ENCODE peak calls at places on chromosomes 16 and 17, in seven cellular contexts. K is cardiac fibroblast, X is mucosa of descending colon, D is WERI-Rb-1, J is PC-9, I is OCI-LY7, Z is left ventricle myocardium inferior. N is an unnamed sample.

GRCh38 chr17:48618366-48618896 is 3.3 kb upstream of the HOXB8 start:
- DNase-seq in K (peak; percentile 83), X (peak; percentile 94), D (peak; percentile 88), J (peak; percentile 73), I (peak; percentile 76), Z (peak; percentile 84), N (peak; percentile 88)

GRCh38 chr16:19432429-19432828 is 14.7 kb downstream of the TMC5 start:
- DNase-seq in K (peak; percentile 3), X (peak; percentile 78), D (no peak), J (peak; percentile 98), I (no peak), Z (no peak), N (no peak)

GRCh38 chr17:61680921-61681320 is 89.9 kb upstream of the NACA2 start:
- DNase-seq in K (no peak), X (no peak), D (no peak), J (no peak), I (no peak), Z (no peak), N (no peak)

GRCh38 chr17:3710951-3711383 is 12.7 kb upstream of the HASPIN start:
- DNase-seq in K (peak; percentile 82), X (peak; percentile 42), D (no peak), J (peak; percentile 81), I (peak; percentile 96), Z (no peak), N (no peak)

GRCh38 chr16:79685871-79686270 is 85.3 kb upstream of the MAF start:
- DNase-seq in K (no peak), X (no peak), D (no peak), J (no peak), I (no peak), Z (no peak), N (no peak)

GRCh38 chr16:81907681-81908080 is 103.6 kb downstream of the SDR42E1 start:
- DNase-seq in K (no peak), X (no peak), D (no peak), J (no peak), I (no peak), Z (no peak), N (no peak)

GRCh38 chr16:50436271-50436670 is 67.5 kb upstream of the BRD7 start:
- DNase-seq in K (no peak), X (no peak), D (no peak), J (no peak), I (no peak), Z (no peak), N (no peak)

GRCh38 chr17:60640503-60640902 is 37.1 kb upstream of the BCAS3 start:
- DNase-seq in K (peak; percentile 35), X (no peak), D (no peak), J (peak; percentile 35), I (no peak), Z (no peak), N (no peak)

GRCh38 chr16:27430923-27431484 is 29.0 kb downstream of the IL21R start:
- DNase-seq in K (peak; percentile 32), X (no peak), D (no peak), J (no peak), I (peak; percentile 70), Z (no peak), N (no peak)

GRCh38 chr17:37841232-37841631 is 83.0 kb upstream of the TBC1D3K start:
- DNase-seq in K (no peak), X (no peak), D (no peak), J (no peak), I (no peak), Z (no peak), N (no peak)

GRCh38 chr17:51833045-51833444 is 325.5 kb downstream of the CA10 start:
- DNase-seq in K (no peak), X (no peak), D (no peak), J (no peak), I (no peak), Z (no peak), N (no peak)

GRCh38 chr17:39548494-39548893 is 59.2 kb downstream of the NEUROD2 start:
- DNase-seq in K (peak; percentile 24), X (peak; percentile 7), D (no peak), J (no peak), I (no peak), Z (peak; percentile 44), N (no peak)
- TF ChIP-seq CTCF in K (no peak), X (no peak), D (no peak), J (no peak), I (no peak), Z (no peak), N (no peak)

DNA sequence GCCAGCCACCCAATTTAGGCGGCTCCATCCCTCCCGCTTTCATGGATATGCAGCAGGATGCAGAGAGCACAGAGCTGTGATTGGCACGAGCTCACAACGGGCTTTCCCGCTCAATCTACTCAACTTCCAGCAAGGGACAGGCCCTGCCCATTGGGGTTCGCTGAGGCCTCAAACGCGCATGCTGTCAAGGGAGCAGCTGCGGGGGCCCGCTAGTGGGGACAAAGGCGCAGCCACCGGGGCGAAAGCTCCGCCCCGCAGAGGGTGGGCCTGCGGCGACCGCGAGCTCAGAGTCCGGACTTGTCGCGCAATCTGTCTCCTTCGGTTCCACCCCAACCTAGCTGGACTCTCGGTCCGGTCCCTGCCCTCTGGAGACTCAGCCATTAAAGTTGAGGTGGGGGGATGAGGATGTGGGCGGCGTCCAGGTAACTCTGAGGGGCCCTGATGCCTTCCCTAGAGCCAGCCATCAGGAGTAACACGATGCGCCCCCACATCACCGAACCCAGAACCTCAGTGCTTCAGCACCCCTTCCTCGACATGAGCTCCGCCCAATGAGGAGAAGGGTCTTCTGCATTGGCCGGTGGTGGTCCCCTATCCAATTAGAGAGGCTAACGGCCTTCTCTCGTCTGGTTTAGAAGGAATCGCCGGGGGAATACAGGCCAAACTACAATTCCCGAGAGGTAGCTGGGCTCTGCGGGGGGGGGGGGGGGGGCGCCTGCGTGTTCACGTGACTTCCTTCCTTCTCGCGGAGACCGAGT is 489 bp upstream of the NFATC3 start:
- DNase-seq in K (peak; percentile 59), X (peak; percentile 88), D (peak; percentile 97), J (no peak), I (peak; percentile 93), Z (peak; percentile 92), N (peak; percentile 83)
- TF ChIP-seq CTCF in K (no peak), X (no peak), D (peak; percentile 38), J (no peak), I (peak; percentile 48), Z (peak; percentile 50), N (no peak)

DNA sequence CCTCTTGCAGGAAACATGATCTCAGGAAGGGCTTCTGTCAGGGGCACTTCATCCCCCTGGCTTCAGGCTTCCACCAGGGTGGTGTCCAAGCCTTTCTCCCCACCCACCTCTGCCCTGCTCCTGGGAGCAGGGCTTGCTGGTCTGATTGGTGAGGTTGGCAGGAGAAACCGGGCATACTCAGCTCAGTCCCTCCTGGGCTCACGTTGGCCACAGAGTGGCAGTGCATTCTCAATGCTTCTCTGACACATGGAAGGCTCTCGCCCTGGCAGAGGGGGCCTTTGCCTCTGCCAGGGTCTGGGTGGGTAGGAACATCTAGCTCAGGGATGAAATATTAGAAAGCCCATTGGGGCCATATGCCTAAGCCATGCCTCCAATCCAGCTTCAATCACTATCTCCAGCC is 142.8 kb downstream of the AXIN2 start:
- DNase-seq in K (no peak), X (peak; percentile 39), D (no peak), J (no peak), I (no peak), Z (no peak), N (no peak)
- TF ChIP-seq CTCF in K (no peak), X (no peak), D (no peak), J (no peak), I (peak; percentile 33), Z (peak; percentile 58), N (no peak)

GRCh38 chr16:1763521-1764511 is 7.5 kb downstream of the NME3 start:
- DNase-seq in K (peak; percentile 24), X (no peak), D (peak; percentile 88), J (no peak), I (peak; percentile 23), Z (no peak), N (no peak)
- TF ChIP-seq CTCF in K (peak; percentile 35), X (no peak), D (peak; percentile 74), J (no peak), I (peak; percentile 44), Z (peak; percentile 40), N (peak; percentile 59)

GRCh38 chr17:18323007-18323406 is 7.9 kb downstream of the SMCR8 start:
- DNase-seq in K (peak; percentile 26), X (no peak), D (no peak), J (no peak), I (peak; percentile 25), Z (no peak), N (no peak)
- TF ChIP-seq CTCF in K (peak; percentile 18), X (no peak), D (no peak), J (no peak), I (peak; percentile 62), Z (no peak), N (no peak)

GRCh38 chr17:64147110-64148016 is 17.4 kb upstream of the ERN1 start:
- DNase-seq in K (peak; percentile 49), X (no peak), D (no peak), J (peak; percentile 57), I (peak; percentile 55), Z (no peak), N (no peak)

GRCh38 chr17:64148017-64148631 is 18.2 kb upstream of the ERN1 start:
- DNase-seq in K (peak; percentile 46), X (no peak), D (peak; percentile 74), J (no peak), I (peak; percentile 43), Z (no peak), N (no peak)

GRCh38 chr17:64146418-64147109 is 16.6 kb upstream of the ERN1 start:
- DNase-seq in K (peak; percentile 73), X (peak; percentile 67), D (peak; percentile 63), J (peak; percentile 47), I (peak; percentile 70), Z (peak; percentile 60), N (peak; percentile 28)

GRCh38 chr17:64145751-64146417 is 15.9 kb upstream of the ERN1 start:
- DNase-seq in K (peak; percentile 100), X (peak; percentile 97), D (peak; percentile 99), J (peak; percentile 98), I (peak; percentile 100), Z (peak; percentile 95), N (peak; percentile 92)

DNA sequence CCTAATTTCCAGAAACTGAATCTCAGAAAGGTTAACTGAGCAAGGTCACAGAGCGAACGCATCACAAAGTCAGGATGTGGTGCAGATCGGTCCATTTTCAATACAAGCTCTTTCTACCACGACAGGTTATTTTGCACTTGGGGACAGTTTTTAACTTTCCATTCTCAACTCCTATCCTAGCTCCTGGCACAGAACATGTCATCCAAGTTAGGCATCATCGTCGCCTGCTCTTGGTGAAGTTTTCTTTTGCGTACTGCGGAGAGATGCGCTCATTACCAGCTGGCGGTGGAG is 15.5 kb upstream of the ERN1 start:
- DNase-seq in K (no peak), X (no peak), D (no peak), J (no peak), I (no peak), Z (no peak), N (no peak)
- TF ChIP-seq CTCF in K (no peak), X (no peak), D (peak; percentile 11), J (no peak), I (no peak), Z (no peak), N (no peak)

GRCh38 chr17:41284043-41284442 is 8.5 kb downstream of the KRTAP9-7 start:
- DNase-seq in K (no peak), X (no peak), D (no peak), J (no peak), I (no peak), Z (no peak), N (no peak)

GRCh38 chr17:41284546-41284945 is 9.0 kb downstream of the KRTAP9-7 start:
- DNase-seq in K (no peak), X (no peak), D (no peak), J (no peak), I (no peak), Z (no peak), N (no peak)

GRCh38 chr17:41287050-41287449 is 11.6 kb downstream of the KRTAP9-7 start:
- DNase-seq in K (no peak), X (no peak), D (no peak), J (no peak), I (no peak), Z (no peak), N (no peak)
- TF ChIP-seq CTCF in K (no peak), X (no peak), D (no peak), J (no peak), I (no peak), Z (no peak), N (no peak)